ENCODE peak calls at places on chromosomes 4 and X, in ten cellular contexts. Z is A549, I is heart left ventricle, D is lower leg skin, W is uterus, T is ovary, H is Peyer's patch, N is esophagus squamous epithelium, S is IMR-90, B is transverse colon. O is an unnamed sample.

GRCh38 chr4:174592256-174592984 is 70.1 kb upstream of the HPGD start:
- DNase-seq in Z (no peak), I (no peak), D (no peak), W (no peak), T (no peak), H (no peak), N (no peak), S (no peak), B (no peak), O (no peak)

GRCh38 chr4:119038465-119038864 is 97.2 kb upstream of the MYOZ2 start:
- DNase-seq in Z (no peak), I (no peak), D (no peak), W (no peak), T (no peak), H (no peak), N (no peak), S (peak; percentile 40), B (no peak), O (no peak)

GRCh38 chr4:53197760-53198150 is 168.1 kb downstream of the SCFD2 start:
- DNase-seq in Z (no peak), I (no peak), D (no peak), W (no peak), T (no peak), H (no peak), N (no peak), S (no peak), B (no peak), O (no peak)

GRCh38 chr4:158172196-158172557 is 648 bp downstream of the GASK1B start:
- DNase-seq in Z (no peak), I (no peak), D (no peak), W (no peak), T (no peak), H (no peak), N (no peak), S (peak; percentile 63), B (no peak), O (no peak)

GRCh38 chr4:21893136-21893535 is 55.4 kb downstream of the KCNIP4 start:
- DNase-seq in Z (no peak), I (no peak), D (no peak), W (no peak), T (no peak), H (no peak), N (no peak), S (no peak), B (no peak), O (no peak)

GRCh38 chrX:41603591-41603990 is 85.2 kb upstream of the GPR34 start:
- DNase-seq in Z (no peak), I (no peak), D (no peak), W (no peak), T (no peak), H (no peak), N (no peak), S (no peak), B (no peak), O (no peak)

GRCh38 chr4:86818211-86818610 is 31.0 kb downstream of the SLC10A6 start:
- DNase-seq in Z (no peak), I (no peak), D (no peak), W (no peak), T (no peak), H (no peak), N (no peak), S (peak; percentile 58), B (no peak), O (no peak)

GRCh38 chr4:106594291-106594952 is 225.8 kb upstream of the GIMD1 start:
- DNase-seq in Z (peak; percentile 2), I (no peak), D (no peak), W (no peak), T (no peak), H (no peak), N (no peak), S (no peak), B (no peak), O (no peak)

GRCh38 chr4:70885174-70885573 is 17.0 kb upstream of the MOB1B start:
- DNase-seq in Z (no peak), I (no peak), D (no peak), W (no peak), T (no peak), H (no peak), N (no peak), S (no peak), B (no peak), O (no peak)

GRCh38 chrX:129019412-129019811 is 503.9 kb downstream of the SMARCA1 start:
- DNase-seq in Z (no peak), I (no peak), D (no peak), W (no peak), T (no peak), H (no peak), N (no peak), S (no peak), B (no peak), O (no peak)

GRCh38 chr4:20395160-20395773 is 143.6 kb downstream of the SLIT2 start:
- DNase-seq in Z (peak; percentile 36), I (no peak), D (no peak), W (no peak), T (no peak), H (no peak), N (no peak), S (peak; percentile 15), B (peak; percentile 44), O (peak; percentile 28)

GRCh38 chr4:3250956-3251690 is 2.2 kb downstream of the MSANTD1 start:
- DNase-seq in Z (no peak), I (no peak), D (peak; percentile 52), W (peak; percentile 11), T (no peak), H (no peak), N (no peak), S (no peak), B (no peak), O (peak; percentile 14)

GRCh38 chr4:168203233-168203911 is 111.0 kb downstream of the ANXA10 start:
- DNase-seq in Z (no peak), I (no peak), D (no peak), W (no peak), T (no peak), H (no peak), N (no peak), S (no peak), B (no peak), O (no peak)

GRCh38 chr4:173522874-173523395 is 7.1 kb downstream of the HAND2 start:
- DNase-seq in Z (no peak), I (no peak), D (peak; percentile 78), W (no peak), T (peak; percentile 39), H (no peak), N (no peak), S (no peak), B (no peak), O (no peak)

GRCh38 chrX:119093991-119094741 is 21.4 kb downstream of the CT47C1 start:
- DNase-seq in Z (peak; percentile 37), I (no peak), D (no peak), W (no peak), T (no peak), H (no peak), N (no peak), S (peak; percentile 4), B (no peak), O (no peak)

GRCh38 chr4:119152741-119153140 is 17.1 kb downstream of the MYOZ2 start:
- DNase-seq in Z (no peak), I (no peak), D (no peak), W (peak; percentile 33), T (no peak), H (no peak), N (no peak), S (no peak), B (no peak), O (no peak)

DNA sequence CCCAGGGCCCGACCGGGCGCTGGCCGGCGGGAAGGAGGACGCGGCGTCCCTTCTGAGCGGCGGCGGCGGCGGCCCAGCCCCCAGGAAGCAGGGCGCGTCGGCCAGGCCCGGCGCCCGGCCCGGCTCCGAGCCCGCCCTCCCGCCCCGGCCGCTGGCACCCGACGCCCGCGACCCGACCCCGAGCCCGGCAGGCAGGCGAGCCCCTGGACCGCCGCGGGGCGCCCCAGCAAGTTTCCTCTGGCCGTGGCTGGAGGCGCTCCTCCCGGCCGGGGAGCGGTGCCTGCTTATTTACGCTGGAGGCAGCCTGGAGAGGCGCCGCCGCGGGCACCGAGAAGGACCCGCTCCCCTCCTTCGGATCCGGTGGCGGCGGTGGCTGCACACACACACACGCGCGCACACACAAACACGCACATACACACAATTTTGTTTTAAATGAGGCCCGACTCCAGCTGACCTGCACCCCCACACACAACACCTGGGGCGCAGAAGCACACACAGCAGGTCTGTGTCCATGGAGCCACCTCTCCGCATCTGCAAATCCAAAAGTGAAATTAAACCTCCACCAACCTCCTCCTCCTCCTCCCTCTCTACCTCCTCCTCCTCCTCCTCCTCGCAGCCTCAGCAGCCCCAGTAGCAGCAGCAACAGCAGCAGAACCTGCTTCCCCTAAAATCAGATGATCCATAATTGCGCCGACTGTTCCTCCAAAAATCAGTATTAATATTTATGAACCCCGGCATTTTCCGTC is 662 bp downstream of the IRF2 start:
- DNase-seq in Z (peak; percentile 21), I (peak; percentile 36), D (peak; percentile 86), W (peak; percentile 33), T (peak; percentile 31), H (peak; percentile 51), N (no peak), S (peak; percentile 32), B (peak; percentile 52), O (peak; percentile 71)
- TF ChIP-seq POLR2A in Z (no peak), I (no peak), D (no peak), W (no peak), T (no peak), H (no peak), N (no peak), S (no peak), B (no peak), O (no peak)

GRCh38 chr4:38664704-38665401 is 854 bp downstream of the KLF3 start:
- DNase-seq in Z (peak; percentile 62), I (peak; percentile 75), D (peak; percentile 93), W (peak; percentile 71), T (peak; percentile 81), H (peak; percentile 55), N (no peak), S (peak; percentile 56), B (peak; percentile 72), O (peak; percentile 70)
- TF ChIP-seq POLR2A in Z (no peak), I (no peak), D (no peak), W (no peak), T (peak; percentile 44), H (peak; percentile 39), N (no peak), S (peak; percentile 41), B (peak; percentile 73), O (no peak)

GRCh38 chr4:142297313-142297712 is 548.8 kb downstream of the INPP4B start:
- DNase-seq in Z (no peak), I (no peak), D (no peak), W (no peak), T (no peak), H (no peak), N (no peak), S (no peak), B (no peak), O (no peak)
- TF ChIP-seq POLR2A in Z (no peak), I (no peak), D (no peak), W (no peak), T (no peak), H (no peak), N (no peak), S (no peak), B (no peak), O (no peak)

DNA sequence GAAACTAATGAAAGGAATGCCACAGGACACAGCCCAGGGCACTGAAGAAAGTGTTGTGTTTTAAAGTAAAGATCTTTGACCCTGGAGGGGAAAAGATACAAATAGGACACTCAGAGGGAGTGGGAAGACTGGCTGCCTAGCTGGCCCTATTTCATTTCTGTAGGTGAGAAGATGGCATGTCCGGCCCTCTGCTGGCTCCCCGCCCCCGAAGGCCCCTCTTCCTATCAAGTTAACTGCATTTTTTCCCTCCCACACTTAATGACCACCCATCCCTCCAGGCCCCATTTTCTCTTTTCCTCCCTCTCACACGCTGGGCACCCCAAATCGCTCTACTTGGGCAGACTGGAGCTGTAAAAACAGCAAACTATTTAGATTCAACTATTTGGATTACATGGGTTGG is 5.5 kb upstream of the TRIM75 start:
- DNase-seq in Z (no peak), I (no peak), D (no peak), W (no peak), T (no peak), H (no peak), N (no peak), S (no peak), B (no peak), O (no peak)
- TF ChIP-seq POLR2A in Z (no peak), I (no peak), D (no peak), W (no peak), T (no peak), H (no peak), N (no peak), S (no peak), B (no peak), O (no peak)